ENCODE peak calls at places on chromosomes 2 and 18, in ten cellular contexts. H is left ventricle myocardium inferior, F is heart right ventricle, X is neuronal stem cell, B is ovary, A is suprapubic skin, L is lung, P is SJSA1, I is cardiac muscle cell, W is Karpas-422. O is an unnamed sample. For H3K4me1 and H3K27me3, the result is how much of the 10 kb centered on the place peaks cover.

GRCh38 chr18:69658137-69658536 is 257.4 kb downstream of the DOK6 start:
- DNase-seq in P (no peak), X (no peak), H (no peak), B (no peak), I (no peak), A (no peak), F (no peak), L (no peak), W (no peak), O (no peak)

GRCh38 chr2:28544915-28545589 is 49.2 kb downstream of the PLB1 start:
- DNase-seq in F (no peak), A (no peak), X (no peak), W (no peak), B (no peak), I (no peak), L (no peak), H (no peak), P (no peak), O (no peak)

GRCh38 chr2:149735237-149735958 is 147.8 kb upstream of the MMADHC start:
- DNase-seq in W (no peak), I (no peak), P (peak), L (no peak), A (no peak), H (no peak), B (no peak), F (no peak), X (no peak), O (no peak)

GRCh38 chr2:133200684-133201421 is 367.4 kb downstream of the NCKAP5 start:
- DNase-seq in H (no peak), W (no peak), A (no peak), P (peak), B (no peak), X (no peak), L (no peak), I (no peak), F (no peak), O (no peak)

GRCh38 chr2:206572725-206573124 is 69.6 kb upstream of the FAM237A start:
- DNase-seq in I (no peak), A (no peak), L (no peak), H (no peak), F (no peak), W (no peak), B (no peak), P (no peak), X (no peak), O (no peak)

GRCh38 chr2:62197609-62198236 is 1.8 kb downstream of the B3GNT2 start:
- DNase-seq in X (peak), W (no peak), F (peak), L (peak), P (peak), H (peak), I (peak), B (no peak), A (peak), O (peak)

GRCh38 chr2:173021939-173022371 is 53.7 kb upstream of the MAP3K20 start:
- DNase-seq in F (peak), A (no peak), B (no peak), L (no peak), W (no peak), P (peak), X (no peak), H (peak), I (no peak), O (peak)

GRCh38 chr18:45085916-45086624 is 405.4 kb downstream of the SETBP1 start:
- DNase-seq in W (no peak), A (no peak), L (no peak), P (no peak), B (no peak), X (no peak), F (no peak), H (no peak), I (no peak), O (no peak)

GRCh38 chr2:206064077-206064476 is 21.9 kb downstream of the INO80D start:
- DNase-seq in I (no peak), X (no peak), B (no peak), F (no peak), L (no peak), A (no peak), W (no peak), H (no peak), P (no peak), O (no peak)

GRCh38 chr2:69041214-69041613 is 28.2 kb downstream of the ANTXR1 start:
- DNase-seq in P (no peak), F (no peak), I (no peak), L (no peak), B (no peak), H (no peak), A (no peak), X (no peak), W (no peak), O (no peak)

GRCh38 chr2:51795248-51795888 is 763.4 kb upstream of the NRXN1 start:
- DNase-seq in B (no peak), X (peak), I (peak), F (no peak), W (peak), H (no peak), A (no peak), P (no peak), L (no peak), O (no peak)

GRCh38 chr2:150555957-150556356 is 68.5 kb upstream of the RND3 start:
- DNase-seq in H (no peak), A (no peak), B (no peak), W (no peak), L (no peak), X (no peak), F (no peak), P (no peak), I (no peak), O (no peak)

GRCh38 chr2:86822668-86823067 is 32.0 kb upstream of the CD8A start:
- DNase-seq in W (no peak), B (no peak), F (no peak), P (no peak), H (no peak), I (no peak), L (no peak), A (no peak), X (no peak), O (no peak)

GRCh38 chr2:141348481-141348880 is 782.3 kb downstream of the LRP1B start:
- DNase-seq in P (no peak), H (no peak), W (no peak), X (no peak), L (no peak), B (no peak), A (no peak), F (no peak), I (no peak), O (no peak)

GRCh38 chr18:9137168-9138066 is 836 bp downstream of the ANKRD12 start:
- DNase-seq in B (peak), P (peak), A (no peak), L (peak), W (peak), X (peak), F (peak), I (peak), H (peak), O (peak)

GRCh38 chr2:200749631-200750322 is 61.9 kb upstream of the BZW1 start:
- DNase-seq in P (no peak), L (no peak), X (no peak), H (no peak), I (no peak), F (no peak), W (no peak), B (no peak), A (no peak), O (no peak)

GRCh38 chr2:236935131-236935530 is 150.6 kb upstream of the COPS8 start:
- DNase-seq in P (no peak), A (no peak), X (no peak), B (no peak), I (no peak), L (peak), F (no peak), W (no peak), H (no peak), O (no peak)

GRCh38 chr2:72883356-72883962 is 3.7 kb upstream of the SPR start:
- DNase-seq in L (no peak), X (peak), W (no peak), A (no peak), B (peak), F (peak), I (peak), H (no peak), P (peak), O (peak)

GRCh38 chr2:134433934-134434333 is 180.1 kb downstream of the MGAT5 start:
- DNase-seq in X (no peak), I (no peak), F (no peak), B (no peak), W (no peak), H (no peak), P (no peak), L (no peak), A (no peak), O (no peak)

GRCh38 chr2:241037498-241037897 is 39.1 kb downstream of the SNED1 start:
- DNase-seq in P (no peak), H (no peak), X (no peak), B (no peak), F (no peak), W (no peak), L (no peak), A (no peak), I (no peak), O (no peak)

GRCh38 chr18:76518073-76518472 is 23.0 kb upstream of the ZNF516 start:
- DNase-seq in L (no peak), W (no peak), H (no peak), F (no peak), I (no peak), B (no peak), A (no peak), X (no peak), P (no peak), O (no peak)

GRCh38 chr2:238717084-238717483 is 130.8 kb upstream of the TWIST2 start:
- DNase-seq in W (no peak), X (no peak), A (no peak), F (no peak), L (no peak), I (no peak), H (no peak), P (no peak), B (no peak), O (no peak)

GRCh38 chr2:26712486-26713465 is 20.3 kb downstream of the KCNK3 start:
- DNase-seq in P (no peak), B (no peak), F (no peak), I (no peak), L (no peak), W (no peak), H (no peak), A (no peak), X (no peak), O (no peak)

GRCh38 chr2:28358668-28359201 is 33.9 kb upstream of the FOSL2 start:
- DNase-seq in H (no peak), B (no peak), A (no peak), P (peak), L (no peak), F (no peak), X (no peak), W (no peak), I (no peak), O (peak)

GRCh38 chr2:177606636-177607035 is 214.1 kb downstream of the AGPS start:
- DNase-seq in F (no peak), A (no peak), X (no peak), I (no peak), W (no peak), B (no peak), L (no peak), H (no peak), P (no peak), O (no peak)

GRCh38 chr2:21040468-21041377 is 3.1 kb downstream of the APOB start:
- DNase-seq in X (no peak), B (no peak), P (no peak), I (no peak), F (no peak), W (no peak), H (no peak), L (no peak), A (no peak), O (peak)

GRCh38 chr2:151637284-151637781 is 96.9 kb downstream of the NEB start:
- DNase-seq in I (no peak), F (peak), P (no peak), L (no peak), A (no peak), B (no peak), H (no peak), X (no peak), W (no peak), O (no peak)

GRCh38 chr2:67877281-67877680 is 185.5 kb downstream of the C1D start:
- DNase-seq in I (no peak), P (no peak), X (no peak), F (no peak), L (no peak), A (no peak), B (no peak), H (no peak), W (no peak), O (no peak)

GRCh38 chr2:239307921-239308620 is 92.7 kb downstream of the HDAC4 start:
- DNase-seq in L (no peak), H (no peak), B (peak), F (no peak), W (no peak), I (no peak), P (no peak), X (no peak), A (peak), O (no peak)

GRCh38 chr18:73893879-73894278 is 253.8 kb downstream of the FBXO15 start:
- DNase-seq in I (no peak), B (no peak), L (no peak), H (no peak), P (no peak), W (no peak), X (no peak), F (no peak), A (no peak), O (no peak)

GRCh38 chr2:16871426-16871825 is 205.8 kb upstream of the CYRIA start:
- DNase-seq in B (no peak), W (no peak), I (no peak), F (no peak), X (no peak), P (no peak), H (no peak), A (no peak), L (no peak), O (no peak)

GRCh38 chr2:11726384-11726783 is 20.0 kb upstream of the LPIN1 start:
- DNase-seq in P (no peak), F (no peak), I (no peak), A (no peak), X (no peak), H (no peak), L (peak), W (no peak), B (no peak), O (no peak)

GRCh38 chr2:162890690-162891311 is 52.2 kb upstream of the KCNH7 start:
- DNase-seq in F (no peak), W (peak), I (peak), L (no peak), X (peak), B (no peak), A (no peak), P (peak), H (no peak), O (no peak)

GRCh38 chr2:600542-601386 is 76.4 kb downstream of the TMEM18 start:
- DNase-seq in L (no peak), H (no peak), I (no peak), W (peak), B (no peak), F (no peak), A (no peak), P (no peak), X (no peak), O (no peak)

GRCh38 chr2:121532894-121533293 is 2.2 kb downstream of the RNU4ATAC start:
- DNase-seq in I (no peak), X (no peak), L (no peak), W (no peak), B (no peak), A (no peak), F (no peak), H (no peak), P (peak), O (no peak)
- H3K27ac ChIP-seq in I (no peak), X (no peak), L (no peak), W (peak), B (no peak), A (no peak), F (peak), H (peak), P (no peak), O (peak)

DNA sequence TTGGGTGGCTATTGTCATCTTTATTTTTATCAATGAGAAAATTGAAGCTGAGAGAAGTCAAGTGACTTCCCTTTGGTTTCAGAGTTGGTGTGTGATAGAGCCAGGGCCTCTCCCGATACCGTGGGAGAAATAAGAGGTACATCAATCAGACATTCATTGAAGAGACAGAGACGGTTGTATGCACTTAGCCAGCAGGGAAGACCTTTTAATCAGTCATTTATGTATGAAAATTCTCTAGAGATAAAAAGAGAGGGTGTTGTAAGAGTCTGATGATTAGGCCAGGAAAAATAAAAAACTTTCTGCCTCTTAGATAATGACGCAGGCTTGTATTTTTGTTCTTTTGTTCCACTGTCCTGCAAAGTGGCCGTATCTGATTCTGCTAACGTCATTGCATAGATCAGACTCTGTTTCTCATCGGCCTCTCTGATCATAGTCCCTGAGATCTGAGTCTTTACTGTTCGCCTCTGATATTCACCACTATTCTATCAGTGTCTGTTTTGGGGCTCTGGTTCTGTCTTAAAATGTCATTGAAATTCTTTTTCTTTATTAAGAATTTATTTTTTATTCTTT is 50.6 kb downstream of the QPCT start:
- DNase-seq in P (no peak), A (no peak), F (no peak), H (no peak), I (no peak), L (no peak), B (no peak), X (no peak), W (no peak), O (no peak)
- H3K4me1 ChIP-seq in P (under half), A (under half), F (under half), H (under half), I (under half), L (under half), B (under half), X (under half), W (under half), O (under half)

DNA sequence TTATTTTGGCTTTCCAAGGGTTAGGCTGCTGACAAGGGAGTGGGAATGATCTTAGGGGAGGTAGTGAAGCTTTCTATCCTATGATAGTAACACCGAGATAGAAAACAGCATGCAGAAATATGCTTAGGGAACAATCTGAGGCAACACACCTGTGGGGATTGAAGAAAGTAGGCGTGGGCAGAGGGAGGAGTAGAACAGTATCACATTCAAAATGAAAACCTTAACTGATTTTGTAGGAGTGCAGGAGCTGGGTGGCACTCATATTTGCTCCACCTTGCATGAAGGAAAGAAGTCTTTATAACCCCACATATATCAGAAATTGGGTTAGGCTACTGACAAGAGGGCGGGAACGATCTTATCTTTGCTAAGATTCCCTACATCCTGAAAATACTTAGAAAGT is 762.2 kb upstream of the CNTNAP5 start:
- DNase-seq in X (no peak), W (no peak), A (no peak), H (no peak), L (no peak), F (no peak), B (no peak), I (no peak), P (no peak), O (no peak)
- H3K27me3 ChIP-seq in X (under half), W (under half), A (under half), H (under half), L (under half), F (under half), B (under half), I (under half), P (under half), O (under half)

DNA sequence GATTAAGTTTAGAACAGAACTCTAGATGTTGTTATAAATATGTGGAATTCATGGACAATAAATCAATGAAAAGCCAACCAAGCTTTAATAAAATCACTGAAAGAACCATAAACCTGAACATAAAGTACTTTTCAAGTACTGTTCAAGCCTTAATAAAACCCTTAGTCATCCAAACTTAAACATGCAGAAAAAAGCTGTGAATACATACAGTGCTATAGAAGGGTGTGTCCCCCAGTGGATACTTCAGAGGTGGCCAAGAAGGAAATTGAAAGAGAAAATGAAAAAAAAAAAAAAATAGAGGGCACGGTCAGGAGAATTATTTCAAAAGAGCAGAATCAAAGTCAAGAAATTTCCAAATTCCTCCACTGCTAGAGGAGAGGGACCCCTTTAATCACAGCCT is 141.1 kb downstream of the SP100 start:
- DNase-seq in I (no peak), X (no peak), A (no peak), H (no peak), W (no peak), B (no peak), P (no peak), L (no peak), F (no peak), O (no peak)
- H3K27ac ChIP-seq in I (no peak), X (no peak), A (no peak), H (no peak), W (no peak), B (no peak), P (no peak), L (no peak), F (no peak), O (no peak)

GRCh38 chr2:39668576-39668975 is 2.9 kb downstream of the TMEM178A start:
- DNase-seq in H (no peak), L (no peak), W (no peak), X (no peak), A (no peak), I (no peak), F (no peak), B (no peak), P (no peak), O (no peak)
- H3K4me1 ChIP-seq in H (under half), L (under half), W (under half), X (under half), A (under half), I (under half), F (under half), B (under half), P (under half), O (under half)